ENCODE peak calls at places on chromosomes 16 and 17, in nine cellular contexts. A is stomach, H is keratinocyte, P is breast epithelium, W is neural progenitor cell, T is Caco-2, X is WTC11, Q is mammary epithelial cell, I is suprapubic skin. F is an unnamed sample.

GRCh38 chr16:11843861-11844260 is 7.5 kb downstream of the RSL1D1 start:
- DNase-seq in W (no peak), H (no peak), X (no peak), T (no peak), P (no peak), Q (no peak), A (no peak), I (no peak), F (no peak)

GRCh38 chr17:14622622-14623101 is 321.8 kb downstream of the HS3ST3B1 start:
- DNase-seq in A (no peak), P (no peak), I (no peak), T (no peak), W (no peak), Q (peak), X (no peak), H (peak), F (no peak)

GRCh38 chr16:63442246-63442645 is 1406.0 kb upstream of the CDH8 start:
- DNase-seq in I (no peak), X (no peak), H (no peak), T (no peak), W (no peak), P (no peak), A (no peak), Q (no peak), F (no peak)

GRCh38 chr16:17287401-17287800 is 183.4 kb downstream of the XYLT1 start:
- DNase-seq in I (no peak), H (no peak), W (peak), X (no peak), A (no peak), P (no peak), Q (no peak), T (no peak), F (no peak)

GRCh38 chr16:26281681-26282080 is 589.9 kb downstream of the HS3ST4 start:
- DNase-seq in P (no peak), H (no peak), T (no peak), W (no peak), A (no peak), Q (no peak), I (no peak), X (no peak), F (no peak)

GRCh38 chr16:85796152-85796551 is 3.2 kb downstream of the EMC8 start:
- DNase-seq in I (no peak), H (no peak), W (no peak), A (no peak), P (no peak), Q (no peak), X (no peak), T (no peak), F (no peak)

GRCh38 chr17:65537845-65538678 is 23.4 kb downstream of the AXIN2 start:
- DNase-seq in T (no peak), P (no peak), X (no peak), I (no peak), W (no peak), H (no peak), A (no peak), Q (no peak), F (no peak)

GRCh38 chr17:34579979-34580684 is 750 bp downstream of the TMEM132E start:
- DNase-seq in P (peak), H (no peak), I (no peak), Q (peak), A (no peak), W (peak), X (peak), T (no peak), F (no peak)

GRCh38 chr16:70551788-70552187 is 28.2 kb downstream of the SF3B3 start:
- DNase-seq in W (no peak), Q (no peak), H (no peak), X (no peak), A (no peak), T (no peak), P (no peak), I (no peak), F (no peak)

GRCh38 chr17:41103896-41104295 is 1.3 kb upstream of the KRTAP4-9 start:
- DNase-seq in W (no peak), T (no peak), A (no peak), I (no peak), H (no peak), Q (no peak), X (no peak), P (no peak), F (no peak)

GRCh38 chr17:64694207-64694606 is 32.1 kb upstream of the SMURF2 start:
- DNase-seq in T (no peak), A (peak), H (no peak), I (peak), Q (peak), W (no peak), X (no peak), P (peak), F (no peak)

GRCh38 chr17:9432867-9433495 is 142.6 kb downstream of the STX8 start:
- DNase-seq in X (no peak), A (no peak), W (no peak), I (no peak), P (no peak), Q (peak), T (no peak), H (no peak), F (no peak)

GRCh38 chr17:1573932-1574696 is 11.5 kb upstream of the PITPNA start:
- DNase-seq in W (peak), Q (peak), I (peak), A (peak), P (peak), T (peak), H (no peak), X (peak), F (peak)

DNA sequence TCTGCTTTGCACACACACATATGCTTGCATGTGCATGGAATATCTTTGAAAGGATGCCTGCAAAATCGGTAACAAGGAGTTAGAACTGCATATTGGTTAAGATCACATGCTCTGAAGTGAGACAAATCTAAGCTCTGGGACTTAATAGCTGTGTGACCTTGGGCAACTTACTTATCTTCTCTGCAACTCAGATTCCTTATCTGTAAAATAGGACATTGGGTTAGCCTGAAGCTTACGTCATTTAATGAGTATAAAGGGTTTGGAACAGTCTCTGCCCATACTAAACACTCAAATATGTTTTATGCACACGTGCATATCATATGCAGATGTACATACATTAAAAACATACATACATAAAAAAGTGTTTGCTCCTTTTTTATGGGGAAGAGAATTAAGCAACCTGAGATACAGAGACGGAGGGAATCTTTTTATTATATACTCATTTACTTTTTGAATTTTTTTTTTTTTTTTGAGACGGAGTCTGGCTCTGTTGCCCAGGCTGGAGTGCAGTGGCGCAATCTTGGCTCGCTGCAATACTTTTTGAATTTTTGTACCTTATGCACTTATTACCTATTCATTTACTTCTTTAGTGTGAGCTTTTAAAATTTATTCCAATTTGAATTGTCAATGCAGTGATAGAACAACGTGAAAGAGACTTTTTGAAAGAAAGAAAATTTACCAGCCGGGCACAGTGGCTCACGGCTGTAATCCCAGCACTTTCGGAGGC is 206.2 kb downstream of the CCDC182 start:
- DNase-seq in Q (no peak), T (no peak), W (no peak), X (no peak), P (no peak), A (no peak), I (no peak), H (no peak), F (no peak)
- TF ChIP-seq CTCF in Q (no peak), T (no peak), W (no peak), X (no peak), P (no peak), A (no peak), I (no peak), H (no peak), F (no peak)

DNA sequence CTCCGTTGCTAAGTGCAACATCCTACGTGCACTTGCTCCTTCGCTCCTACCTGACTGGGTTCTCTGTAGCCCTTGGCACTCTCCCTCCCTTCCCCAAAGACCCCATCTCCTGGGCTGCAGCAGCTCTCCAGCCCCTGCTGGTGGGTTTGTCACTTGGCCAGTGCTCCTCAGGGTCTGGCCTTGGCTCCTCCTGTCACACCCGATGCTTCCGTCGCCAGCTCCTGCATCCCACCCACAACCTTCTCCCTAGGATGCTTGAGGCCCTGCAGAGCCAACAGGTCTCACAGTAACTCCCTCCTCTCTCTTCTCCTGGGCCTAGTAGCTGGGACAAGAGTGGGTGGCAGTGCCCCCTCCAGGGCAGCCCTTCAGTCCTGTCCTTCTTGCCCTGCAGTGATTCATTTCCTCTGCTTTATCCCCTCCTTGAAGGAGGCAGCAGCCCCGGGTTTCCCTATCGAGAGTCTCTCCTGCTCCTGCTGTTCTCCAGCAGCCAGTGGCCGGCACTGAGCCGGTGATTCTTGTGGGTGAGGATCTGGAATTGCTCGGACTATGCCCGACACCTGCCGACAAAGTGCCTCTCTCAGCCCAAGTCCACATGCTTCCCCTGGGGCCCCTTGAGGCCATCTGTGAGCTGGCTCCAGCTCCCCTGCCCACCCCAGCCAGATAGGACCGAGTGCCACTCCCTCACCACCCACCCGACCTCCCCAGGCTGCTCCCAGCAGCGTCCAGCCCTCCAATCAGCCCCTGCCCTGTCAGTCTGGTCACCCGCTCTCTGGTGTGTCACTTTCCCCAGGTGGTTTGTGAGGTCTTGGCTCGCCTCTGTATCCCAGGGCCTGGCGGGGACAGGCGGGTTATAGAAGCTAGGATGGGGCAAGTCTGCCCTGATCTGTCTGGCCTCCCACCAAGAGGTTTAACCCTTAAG is 3.8 kb downstream of the LITAFD start:
- DNase-seq in T (no peak), Q (peak), H (no peak), A (no peak), P (no peak), W (peak), I (peak), X (no peak), F (no peak)
- TF ChIP-seq CTCF in T (no peak), Q (no peak), H (peak), A (no peak), P (no peak), W (peak), I (no peak), X (no peak), F (no peak)

DNA sequence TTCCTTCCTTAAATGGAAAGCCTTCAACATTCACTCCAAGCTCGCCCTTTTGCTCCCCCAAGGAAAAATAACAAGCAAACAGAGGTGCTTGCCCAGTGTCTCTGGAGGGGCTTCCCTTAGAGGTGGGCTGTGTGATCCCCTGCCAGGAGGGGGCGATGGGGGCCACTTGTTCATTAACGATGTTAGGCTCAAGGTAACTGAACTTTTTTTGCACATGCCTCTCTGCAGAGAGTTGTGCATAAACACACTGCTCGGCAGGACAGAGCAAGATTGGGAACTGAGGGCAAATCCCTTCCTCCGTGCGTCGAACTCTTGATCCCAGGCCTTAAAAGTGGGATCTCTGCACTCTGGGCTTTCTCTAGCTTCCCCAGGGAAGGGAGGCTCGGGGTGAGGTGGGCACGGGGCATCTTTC is 15.5 kb upstream of the NAGLU start:
- DNase-seq in A (no peak), P (no peak), I (no peak), Q (no peak), X (peak), T (peak), W (peak), H (no peak), F (peak)
- TF ChIP-seq CTCF in A (no peak), P (no peak), I (no peak), Q (peak), X (no peak), T (peak), W (peak), H (peak), F (peak)

GRCh38 chr17:58703137-58703846 is 10.9 kb downstream of the RAD51C start:
- DNase-seq in I (no peak), W (no peak), H (no peak), T (no peak), X (no peak), Q (peak), A (no peak), P (no peak), F (no peak)

GRCh38 chr17:58702708-58703107 is 10.3 kb downstream of the RAD51C start:
- DNase-seq in H (no peak), A (no peak), Q (no peak), T (no peak), I (no peak), X (no peak), W (no peak), P (no peak), F (no peak)

GRCh38 chr17:58702045-58702476 is 9.7 kb downstream of the RAD51C start:
- DNase-seq in W (no peak), X (no peak), A (no peak), P (no peak), H (no peak), I (no peak), T (no peak), Q (no peak), F (no peak)

GRCh38 chr17:58703887-58704286 is 11.5 kb downstream of the RAD51C start:
- DNase-seq in T (no peak), I (no peak), H (no peak), P (no peak), X (no peak), W (no peak), A (no peak), Q (no peak), F (no peak)

GRCh38 chr17:58706351-58707140 is 14.1 kb downstream of the RAD51C start:
- DNase-seq in X (no peak), T (no peak), A (no peak), P (no peak), H (no peak), Q (no peak), I (no peak), W (no peak), F (no peak)
- TF ChIP-seq CTCF in X (no peak), T (no peak), A (no peak), P (no peak), H (no peak), Q (no peak), I (no peak), W (no peak), F (no peak)

GRCh38 chr16:74718140-74718539 is 17.5 kb upstream of the MLKL start:
- DNase-seq in H (no peak), X (no peak), I (no peak), A (no peak), T (no peak), W (no peak), P (no peak), Q (no peak), F (no peak)

GRCh38 chr16:74718741-74719610 is 18.3 kb upstream of the MLKL start:
- DNase-seq in I (no peak), A (no peak), W (no peak), X (no peak), H (no peak), P (no peak), Q (no peak), T (peak), F (no peak)

GRCh38 chr16:74717367-74717766 is 16.7 kb upstream of the MLKL start:
- DNase-seq in H (no peak), T (no peak), P (no peak), X (no peak), Q (no peak), W (no peak), I (no peak), A (no peak), F (no peak)

GRCh38 chr16:74713876-74714275 is 13.2 kb upstream of the MLKL start:
- DNase-seq in A (no peak), H (no peak), I (no peak), T (no peak), X (no peak), Q (no peak), P (no peak), W (no peak), F (no peak)

GRCh38 chr16:74716355-74716754 is 15.7 kb upstream of the MLKL start:
- DNase-seq in T (no peak), Q (no peak), H (no peak), A (no peak), P (no peak), I (no peak), X (peak), W (no peak), F (no peak)
- TF ChIP-seq CTCF in T (no peak), Q (no peak), H (no peak), A (no peak), P (no peak), I (no peak), X (no peak), W (peak), F (no peak)

DNA sequence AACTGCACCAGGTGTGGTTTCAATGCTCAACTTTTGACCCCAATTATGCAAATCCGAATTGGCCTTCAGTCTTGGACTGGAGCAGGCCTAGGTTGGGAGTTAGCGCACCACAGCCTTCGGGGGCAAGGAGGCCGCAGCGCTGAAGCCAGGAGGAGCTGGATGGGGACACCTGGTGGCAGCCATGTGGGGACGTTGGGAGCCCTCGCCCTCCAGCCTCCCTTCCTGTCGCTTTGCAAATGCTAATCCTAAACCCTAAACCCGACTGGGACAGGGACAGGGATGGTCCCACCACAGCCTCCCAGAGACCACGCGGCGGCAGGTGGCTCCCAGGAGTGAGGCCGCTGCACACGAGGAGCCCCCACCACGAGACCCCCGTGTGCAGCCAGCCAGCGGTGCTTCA is 58.7 kb downstream of the KLHDC4 start:
- DNase-seq in T (peak), Q (no peak), H (no peak), I (no peak), X (peak), W (peak), P (no peak), A (no peak), F (no peak)
- TF ChIP-seq CTCF in T (no peak), Q (no peak), H (no peak), I (no peak), X (no peak), W (peak), P (no peak), A (no peak), F (no peak)